ENCODE peak calls at places on chromosomes 2 and 18, in nine cellular contexts. P, U, R, Z, S, O, W, X and D are unnamed samples.

GRCh38 chr2:224769489-224769888 is 53.3 kb upstream of the CCDC195 start:
- DNase-seq in P (no peak), U (no peak), R (no peak), Z (no peak), S (no peak), O (no peak), W (no peak), X (no peak), D (no peak)

GRCh38 chr18:62369129-62369644 is 44.1 kb downstream of the TNFRSF11A start:
- DNase-seq in P (no peak), U (no peak), R (no peak), Z (no peak), S (no peak), O (no peak), W (no peak), X (no peak), D (no peak)

GRCh38 chr18:45103319-45104070 is 422.8 kb downstream of the SETBP1 start:
- DNase-seq in P (no peak), U (no peak), R (no peak), Z (no peak), S (no peak), O (no peak), W (no peak), X (no peak), D (no peak)

GRCh38 chr2:190862591-190862991 is 18.0 kb upstream of the GLS start:
- DNase-seq in P (no peak), U (no peak), R (peak), Z (peak), S (no peak), O (no peak), W (no peak), X (no peak), D (no peak)

GRCh38 chr18:25097119-25098114 is 254.5 kb downstream of the ZNF521 start:
- DNase-seq in P (no peak), U (no peak), R (no peak), Z (peak), S (no peak), O (peak), W (no peak), X (no peak), D (no peak)

GRCh38 chr2:26590439-26590838 is 50.7 kb downstream of the CIB4 start:
- DNase-seq in P (no peak), U (no peak), R (no peak), Z (no peak), S (no peak), O (no peak), W (peak), X (no peak), D (no peak)

GRCh38 chr2:131125195-131125757 is 20.1 kb downstream of the PLEKHB2 start:
- DNase-seq in P (no peak), U (no peak), R (no peak), Z (no peak), S (no peak), O (no peak), W (no peak), X (no peak), D (no peak)

GRCh38 chr18:28767781-28768211 is 590.9 kb upstream of the CDH2 start:
- DNase-seq in P (no peak), U (no peak), R (peak), Z (peak), S (no peak), O (no peak), W (no peak), X (no peak), D (peak)

GRCh38 chr2:163157891-163158511 is 319.4 kb upstream of the KCNH7 start:
- DNase-seq in P (no peak), U (no peak), R (peak), Z (peak), S (no peak), O (peak), W (no peak), X (no peak), D (no peak)

GRCh38 chr2:15177103-15177502 is 384.0 kb downstream of the NBAS start:
- DNase-seq in P (no peak), U (peak), R (peak), Z (peak), S (no peak), O (no peak), W (no peak), X (peak), D (no peak)

GRCh38 chr2:223460774-223461211 is 141.4 kb downstream of the SCG2 start:
- DNase-seq in P (peak), U (no peak), R (peak), Z (peak), S (no peak), O (no peak), W (no peak), X (no peak), D (peak)

GRCh38 chr2:162390801-162391200 is 46.9 kb downstream of the GCA start:
- DNase-seq in P (no peak), U (no peak), R (no peak), Z (no peak), S (no peak), O (no peak), W (no peak), X (no peak), D (no peak)

GRCh38 chr2:85913854-85914524 is 25.2 kb upstream of the ST3GAL5 start:
- DNase-seq in P (peak), U (no peak), R (peak), Z (peak), S (no peak), O (no peak), W (no peak), X (no peak), D (no peak)

GRCh38 chr2:152050345-152050744 is 48.5 kb downstream of the CACNB4 start:
- DNase-seq in P (no peak), U (no peak), R (no peak), Z (no peak), S (no peak), O (no peak), W (no peak), X (no peak), D (no peak)

GRCh38 chr18:46281185-46282176 is 177.3 kb downstream of the HAUS1 start:
- DNase-seq in P (peak), U (peak), R (peak), Z (peak), S (peak), O (peak), W (peak), X (peak), D (peak)

GRCh38 chr2:191869781-191870180 is 22.9 kb upstream of the CAVIN2 start:
- DNase-seq in P (peak), U (no peak), R (no peak), Z (peak), S (no peak), O (no peak), W (no peak), X (no peak), D (no peak)

GRCh38 chr2:95034221-95034620 is 8.7 kb downstream of the MAL start:
- DNase-seq in P (no peak), U (no peak), R (peak), Z (peak), S (no peak), O (no peak), W (no peak), X (no peak), D (no peak)

GRCh38 chr2:11498543-11499034 is 32.6 kb upstream of the E2F6 start:
- DNase-seq in P (no peak), U (no peak), R (peak), Z (peak), S (peak), O (no peak), W (peak), X (no peak), D (no peak)

GRCh38 chr2:74953796-74954499 is 4.5 kb upstream of the POLE4 start:
- DNase-seq in P (no peak), U (no peak), R (no peak), Z (peak), S (no peak), O (no peak), W (no peak), X (no peak), D (no peak)

GRCh38 chr18:45780568-45780967 is 44.9 kb upstream of the SIGLEC15 start:
- DNase-seq in P (no peak), U (no peak), R (no peak), Z (peak), S (no peak), O (no peak), W (no peak), X (no peak), D (no peak)

GRCh38 chr2:202508686-202509085 is 126.1 kb upstream of the FAM117B start:
- DNase-seq in P (no peak), U (no peak), R (peak), Z (no peak), S (no peak), O (no peak), W (no peak), X (no peak), D (no peak)

GRCh38 chr2:153873062-153874048 is 1.6 kb downstream of the GALNT13 start:
- DNase-seq in P (peak), U (no peak), R (no peak), Z (no peak), S (no peak), O (no peak), W (no peak), X (no peak), D (no peak)

GRCh38 chr2:241009601-241010530 is 11.4 kb downstream of the SNED1 start:
- DNase-seq in P (no peak), U (peak), R (peak), Z (peak), S (no peak), O (peak), W (peak), X (no peak), D (peak)

GRCh38 chr2:240410004-240410403 is 25.5 kb upstream of the GPC1 start:
- DNase-seq in P (no peak), U (no peak), R (no peak), Z (no peak), S (no peak), O (no peak), W (no peak), X (no peak), D (no peak)

GRCh38 chr18:35443434-35443833 is 54.3 kb downstream of the INO80C start:
- DNase-seq in P (no peak), U (no peak), R (no peak), Z (no peak), S (no peak), O (no peak), W (no peak), X (no peak), D (no peak)

GRCh38 chr2:146532748-146533147 is 1312.1 kb upstream of the ACVR2A start:
- DNase-seq in P (no peak), U (no peak), R (no peak), Z (no peak), S (no peak), O (no peak), W (no peak), X (no peak), D (no peak)

GRCh38 chr2:168034586-168034985 is 212.8 kb downstream of the STK39 start:
- DNase-seq in P (no peak), U (no peak), R (no peak), Z (no peak), S (no peak), O (no peak), W (no peak), X (no peak), D (no peak)

GRCh38 chr2:24365051-24365450 is 4.7 kb upstream of the ITSN2 start:
- DNase-seq in P (peak), U (no peak), R (peak), Z (no peak), S (no peak), O (no peak), W (peak), X (no peak), D (no peak)

GRCh38 chr2:202032841-202033316 is 776 bp upstream of the FZD7 start:
- DNase-seq in P (peak), U (no peak), R (peak), Z (peak), S (no peak), O (no peak), W (no peak), X (peak), D (no peak)

GRCh38 chr2:28751956-28752607 is 452 bp downstream of the PPP1CB start:
- DNase-seq in P (peak), U (no peak), R (peak), Z (peak), S (peak), O (no peak), W (no peak), X (peak), D (no peak)

GRCh38 chr2:134406311-134406710 is 152.4 kb downstream of the MGAT5 start:
- DNase-seq in P (no peak), U (no peak), R (no peak), Z (no peak), S (no peak), O (no peak), W (no peak), X (no peak), D (no peak)